ENCODE peak calls at places on chromosomes 4 and X, in seven cellular contexts. S is K562, Q is IMR-90, E is HCT116, L is HepG2, Z is GM12878, D is H1. T is an unnamed sample.

GRCh38 chrX:147850875-147851274 is 60.8 kb upstream of the FMR1 start:
- DNase-seq in S (no peak), D (no peak), E (no peak), Q (no peak), Z (no peak), L (no peak), T (no peak)

GRCh38 chr4:107900067-107900466 is 31.3 kb upstream of the CYP2U1 start:
- DNase-seq in S (no peak), E (no peak), Z (no peak), L (no peak), Q (no peak), D (no peak), T (no peak)

GRCh38 chr4:90215286-90215685 is 88.1 kb downstream of the CCSER1 start:
- DNase-seq in S (no peak), E (no peak), D (no peak), Z (peak; percentile 5), L (peak; percentile 2), Q (no peak), T (no peak)

GRCh38 chr4:116323606-116324005 is 761.8 kb downstream of the TRAM1L1 start:
- DNase-seq in Z (no peak), L (no peak), D (no peak), S (no peak), Q (no peak), E (no peak), T (no peak)

GRCh38 chrX:101164766-101165590 is 54.6 kb upstream of the DRP2 start:
- DNase-seq in L (no peak), D (no peak), Z (no peak), S (no peak), Q (peak; percentile 59), E (no peak), T (no peak)

GRCh38 chrX:25427873-25428555 is 412.2 kb upstream of the ARX start:
- DNase-seq in D (no peak), S (no peak), E (no peak), Q (no peak), L (no peak), Z (no peak), T (no peak)

GRCh38 chr4:16858275-16858752 is 40.1 kb downstream of the LDB2 start:
- DNase-seq in L (no peak), D (peak; percentile 34), S (no peak), Q (peak; percentile 94), E (no peak), Z (no peak), T (no peak)

GRCh38 chr4:88630756-88631155 is 38.5 kb downstream of the HERC3 start:
- DNase-seq in E (no peak), Q (peak; percentile 80), S (no peak), D (no peak), L (no peak), Z (no peak), T (no peak)

GRCh38 chr4:109701566-109702399 is 1.5 kb downstream of the CASP6 start:
- DNase-seq in Z (no peak), D (peak; percentile 7), L (peak; percentile 25), E (no peak), Q (no peak), S (peak; percentile 24), T (no peak)

GRCh38 chr4:142406917-142407501 is 439.1 kb downstream of the INPP4B start:
- DNase-seq in L (no peak), S (no peak), E (no peak), Z (no peak), Q (no peak), D (no peak), T (no peak)

GRCh38 chr4:174794706-174795105 is 34.3 kb downstream of the GLRA3 start:
- DNase-seq in Z (no peak), E (no peak), L (no peak), Q (no peak), S (no peak), D (no peak), T (peak; percentile 38)

DNA sequence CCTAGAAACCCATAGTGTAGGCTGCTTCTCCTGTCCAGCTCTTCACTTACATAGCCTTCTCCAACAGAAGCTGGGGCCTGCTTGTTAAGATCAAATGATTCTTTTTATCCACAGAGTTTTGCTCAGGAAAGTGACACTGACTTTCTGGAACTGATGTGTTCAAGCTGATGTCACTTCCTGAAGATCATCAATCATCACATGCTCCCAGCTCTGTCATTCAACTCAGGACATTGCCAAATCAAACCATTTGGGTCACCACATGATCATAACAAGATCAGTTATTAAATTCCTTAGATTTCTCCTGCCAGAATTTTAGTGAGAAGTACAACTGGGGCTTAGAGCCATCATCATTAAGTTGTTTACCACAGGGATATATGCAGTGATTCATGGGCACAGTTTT is 39.4 kb downstream of the GLRA3 start:
- DNase-seq in Q (no peak), E (no peak), S (no peak), L (no peak), Z (no peak), D (no peak), T (peak; percentile 1)
- TF ChIP-seq CEBPB in Q (no peak), E (no peak), S (no peak), L (no peak), Z (no peak), D (no peak), T (no peak)

GRCh38 chrX:131763674-131764073 is 219.8 kb downstream of the OR13H1 start:
- DNase-seq in L (no peak), S (peak; percentile 5), D (no peak), E (no peak), Q (peak; percentile 85), Z (peak; percentile 95), T (peak; percentile 94)
- TF ChIP-seq CEBPB in L (no peak), S (no peak), D (no peak), E (no peak), Q (no peak), Z (no peak), T (no peak)

GRCh38 chr4:5870220-5870619 is 22.7 kb downstream of the CRMP1 start:
- DNase-seq in L (no peak), E (no peak), Q (no peak), Z (no peak), D (no peak), S (no peak), T (no peak)

GRCh38 chr4:5863461-5864113 is 29.3 kb downstream of the CRMP1 start:
- DNase-seq in E (peak; percentile 57), S (no peak), L (no peak), D (no peak), Z (no peak), Q (peak; percentile 96), T (peak; percentile 62)

GRCh38 chr4:5870701-5871100 is 22.2 kb downstream of the CRMP1 start:
- DNase-seq in S (no peak), L (no peak), Z (no peak), D (no peak), E (no peak), Q (no peak), T (no peak)

GRCh38 chr4:5866841-5867782 is 25.8 kb downstream of the CRMP1 start:
- DNase-seq in D (no peak), E (no peak), Z (no peak), S (no peak), L (no peak), Q (no peak), T (no peak)

DNA sequence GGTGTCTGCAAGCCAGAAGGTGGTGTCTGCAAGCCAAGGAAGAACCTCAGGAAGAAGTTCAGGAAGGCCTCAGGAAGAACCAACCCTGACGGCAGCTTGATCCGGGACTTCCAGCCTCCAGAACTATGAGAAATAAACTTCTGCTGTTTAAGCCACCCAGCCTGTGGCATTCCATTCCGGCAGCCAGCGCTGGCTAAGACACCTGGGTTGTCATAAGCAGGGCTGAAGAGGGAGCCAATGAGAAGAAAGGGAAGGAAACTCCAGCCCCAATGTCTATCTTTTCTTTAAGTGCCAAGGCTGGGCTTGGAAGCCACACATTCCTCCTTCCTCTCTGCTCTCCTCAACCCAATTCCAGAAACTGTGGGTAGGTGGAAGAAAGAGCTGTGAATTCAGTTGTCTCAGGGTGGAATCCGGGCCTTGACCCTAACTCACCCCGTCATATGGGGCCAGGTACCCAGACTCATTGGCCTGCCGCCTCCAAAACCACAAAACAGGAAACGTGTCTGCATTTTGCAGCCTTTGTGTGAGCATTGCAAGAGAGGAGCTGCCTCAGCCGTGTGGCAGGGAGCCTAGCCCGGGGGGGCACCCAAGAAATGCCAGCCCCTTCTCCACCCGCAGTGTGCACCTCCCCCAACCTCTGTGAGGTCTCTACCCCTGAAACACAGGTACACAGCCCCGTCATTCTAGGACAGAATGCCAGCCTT is 26.8 kb downstream of the CRMP1 start:
- DNase-seq in D (no peak), Z (no peak), Q (no peak), L (no peak), E (no peak), S (no peak), T (no peak)
- TF ChIP-seq CEBPB in D (no peak), Z (no peak), Q (no peak), L (no peak), E (no peak), S (no peak), T (no peak)

GRCh38 chr4:176920694-176921093 is 128.0 kb upstream of the VEGFC start:
- DNase-seq in D (no peak), Q (peak; percentile 88), L (no peak), Z (no peak), E (no peak), S (no peak), T (no peak)
- TF ChIP-seq CEBPB in D (no peak), Q (peak; percentile 58), L (no peak), Z (no peak), E (no peak), S (no peak), T (no peak)

GRCh38 chrX:119618439-119618838 is 12.2 kb upstream of the NKRF start:
- DNase-seq in Z (no peak), D (no peak), Q (no peak), L (no peak), S (no peak), E (no peak), T (no peak)

GRCh38 chrX:119625843-119626242 is 19.6 kb upstream of the NKRF start:
- DNase-seq in Z (no peak), Q (no peak), D (no peak), L (no peak), S (no peak), E (no peak), T (no peak)

GRCh38 chrX:119624417-119624816 is 18.2 kb upstream of the NKRF start:
- DNase-seq in Z (no peak), L (no peak), E (no peak), Q (no peak), S (no peak), D (no peak), T (no peak)

GRCh38 chrX:119624951-119625668 is 18.9 kb upstream of the NKRF start:
- DNase-seq in E (no peak), S (no peak), Z (no peak), Q (no peak), D (no peak), L (no peak), T (no peak)

GRCh38 chrX:119622356-119623232 is 16.4 kb upstream of the NKRF start:
- DNase-seq in E (no peak), L (no peak), Z (no peak), S (no peak), Q (peak; percentile 79), D (no peak), T (no peak)
- TF ChIP-seq CEBPB in E (no peak), L (no peak), Z (no peak), S (no peak), Q (no peak), D (no peak), T (no peak)

T was measured in A549.